ENCODE peak calls at places on chromosomes 1 and 21, in five cellular contexts. One of them, this sample, is unnamed.

GRCh38 chr1:80445021-80445420 is 1355.7 kb upstream of the ADGRL2 start:
- DNase-seq in globus pallidus: no peak
- DNase-seq in A172: peak; percentile 1
- DNase-seq in breast epithelium: no peak
- DNase-seq in epithelial cell of esophagus: peak; percentile 10
- DNase-seq in this sample: peak; percentile 40

GRCh38 chr21:41966872-41967621 is 13.2 kb upstream of the C2CD2 start:
- DNase-seq in globus pallidus: no peak
- DNase-seq in breast epithelium: peak; percentile 22
- DNase-seq in epithelial cell of esophagus: no peak
- DNase-seq in A172: no peak
- DNase-seq in this sample: no peak

GRCh38 chr1:52792002-52792401 is 50.6 kb upstream of the ZYG11A start:
- DNase-seq in globus pallidus: no peak
- DNase-seq in breast epithelium: no peak
- DNase-seq in epithelial cell of esophagus: no peak
- DNase-seq in A172: no peak
- DNase-seq in this sample: no peak

GRCh38 chr1:8660455-8660854 is 157.0 kb downstream of the RERE start:
- DNase-seq in epithelial cell of esophagus: peak; percentile 83
- DNase-seq in A172: peak; percentile 42
- DNase-seq in breast epithelium: no peak
- DNase-seq in globus pallidus: peak; percentile 69
- DNase-seq in this sample: peak; percentile 93

GRCh38 chr1:55816456-55816794 is 601.3 kb upstream of the USP24 start:
- DNase-seq in breast epithelium: no peak
- DNase-seq in epithelial cell of esophagus: no peak
- DNase-seq in globus pallidus: peak; percentile 24
- DNase-seq in A172: no peak
- DNase-seq in this sample: peak; percentile 46

GRCh38 chr21:39269620-39270019 is 43.8 kb downstream of the BRWD1 start:
- DNase-seq in breast epithelium: no peak
- DNase-seq in A172: no peak
- DNase-seq in globus pallidus: no peak
- DNase-seq in epithelial cell of esophagus: no peak
- DNase-seq in this sample: no peak

GRCh38 chr1:180601512-180601911 is 30.3 kb upstream of the XPR1 start:
- DNase-seq in A172: no peak
- DNase-seq in breast epithelium: no peak
- DNase-seq in globus pallidus: no peak
- DNase-seq in epithelial cell of esophagus: no peak
- DNase-seq in this sample: no peak

GRCh38 chr1:57551476-57551875 is 127.6 kb upstream of the DAB1 start:
- DNase-seq in globus pallidus: no peak
- DNase-seq in epithelial cell of esophagus: no peak
- DNase-seq in A172: no peak
- DNase-seq in breast epithelium: no peak
- DNase-seq in this sample: no peak

GRCh38 chr1:66598670-66599069 is 64.7 kb downstream of the SGIP1 start:
- DNase-seq in breast epithelium: no peak
- DNase-seq in globus pallidus: no peak
- DNase-seq in epithelial cell of esophagus: peak; percentile 56
- DNase-seq in A172: peak; percentile 63
- DNase-seq in this sample: peak; percentile 76

GRCh38 chr1:165387505-165387904 is 31.0 kb upstream of the LMX1A start:
- DNase-seq in breast epithelium: no peak
- DNase-seq in globus pallidus: no peak
- DNase-seq in epithelial cell of esophagus: no peak
- DNase-seq in A172: no peak
- DNase-seq in this sample: no peak

GRCh38 chr1:248873993-248874671 is 15.2 kb upstream of the ZNF692 start:
- DNase-seq in breast epithelium: peak; percentile 72
- DNase-seq in A172: peak; percentile 95
- DNase-seq in epithelial cell of esophagus: peak; percentile 88
- DNase-seq in globus pallidus: no peak
- DNase-seq in this sample: no peak

GRCh38 chr1:111591946-111592345 is 27.6 kb upstream of the RAP1A start:
- DNase-seq in A172: no peak
- DNase-seq in breast epithelium: no peak
- DNase-seq in epithelial cell of esophagus: no peak
- DNase-seq in globus pallidus: no peak
- DNase-seq in this sample: no peak

This sample was measured in HT1080.